ENCODE peak calls at places on chromosomes 4 and X, in four cellular contexts. E, Y, Z and N are unnamed samples.

GRCh38 chr4:142480244-142480643 is 365.9 kb downstream of the INPP4B start:
- DNase-seq in E (no peak), Y (no peak), Z (no peak), N (no peak)

GRCh38 chrX:13688384-13688771 is 550 bp upstream of the RAB9A start:
- DNase-seq in E (no peak), Y (no peak), Z (no peak), N (no peak)

GRCh38 chr4:173538148-173538902 is 8.3 kb upstream of the HAND2 start:
- DNase-seq in E (no peak), Y (no peak), Z (peak), N (peak)

GRCh38 chr4:139559095-139559490 is 3.1 kb upstream of the SETD7 start:
- DNase-seq in E (no peak), Y (no peak), Z (no peak), N (no peak)

GRCh38 chr4:78069309-78069708 is 12.2 kb downstream of the FRAS1 start:
- DNase-seq in E (no peak), Y (no peak), Z (no peak), N (no peak)

GRCh38 chrX:102126863-102127262 is 1.4 kb downstream of the TCEAL2 start:
- DNase-seq in E (no peak), Y (no peak), Z (no peak), N (no peak)

GRCh38 chr4:25552580-25553271 is 102.9 kb upstream of the SLC34A2 start:
- DNase-seq in E (no peak), Y (peak), Z (no peak), N (peak)

GRCh38 chrX:135477576-135477975 is 42.9 kb upstream of the INTS6L start:
- DNase-seq in E (no peak), Y (peak), Z (peak), N (peak)

GRCh38 chr4:188403272-188403671 is 264.0 kb downstream of the TRIML1 start:
- DNase-seq in E (no peak), Y (no peak), Z (no peak), N (no peak)
- TF ChIP-seq CTCF in E (no peak), Y (no peak), Z (no peak), N (no peak)

GRCh38 chr4:122604146-122604545 is 16.7 kb downstream of the IL21 start:
- DNase-seq in E (no peak), Y (no peak), Z (no peak), N (no peak)

GRCh38 chr4:122606364-122607043 is 14.4 kb downstream of the IL21 start:
- DNase-seq in E (no peak), Y (no peak), Z (no peak), N (no peak)

GRCh38 chr4:122603156-122603574 is 17.7 kb downstream of the IL21 start:
- DNase-seq in E (no peak), Y (no peak), Z (no peak), N (no peak)

GRCh38 chr4:122602277-122603142 is 18.4 kb downstream of the IL21 start:
- DNase-seq in E (no peak), Y (no peak), Z (no peak), N (no peak)
- TF ChIP-seq CTCF in E (no peak), Y (peak), Z (peak), N (no peak)

GRCh38 chrX:95291561-95291960 is 1393.1 kb upstream of the DIAPH2 start:
- DNase-seq in E (no peak), Y (no peak), Z (no peak), N (no peak)

GRCh38 chrX:95290455-95290854 is 1394.2 kb upstream of the DIAPH2 start:
- DNase-seq in E (no peak), Y (no peak), Z (no peak), N (no peak)
- TF ChIP-seq CTCF in E (no peak), Y (no peak), Z (no peak), N (no peak)

DNA sequence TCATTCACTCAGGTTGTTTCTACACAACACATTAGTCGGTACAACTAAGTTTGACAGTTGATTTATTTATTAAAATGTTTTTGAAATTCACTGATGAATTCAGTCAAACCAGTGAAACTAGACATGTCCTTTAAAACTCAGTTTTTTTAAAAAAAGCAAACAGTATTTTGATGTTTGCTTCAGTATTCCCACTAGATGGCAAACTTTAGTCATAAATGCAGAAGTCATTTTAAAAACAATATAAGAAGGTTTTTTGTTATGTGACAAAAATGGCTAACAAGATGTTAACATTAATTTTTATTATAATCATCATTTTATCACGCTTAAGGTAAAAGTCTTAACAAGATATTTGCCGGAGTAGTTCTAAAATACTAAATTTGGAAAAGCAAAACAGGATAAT is 1337.8 kb upstream of the DIAPH2 start:
- DNase-seq in E (no peak), Y (no peak), Z (no peak), N (no peak)
- TF ChIP-seq CTCF in E (no peak), Y (no peak), Z (no peak), N (no peak)

DNA sequence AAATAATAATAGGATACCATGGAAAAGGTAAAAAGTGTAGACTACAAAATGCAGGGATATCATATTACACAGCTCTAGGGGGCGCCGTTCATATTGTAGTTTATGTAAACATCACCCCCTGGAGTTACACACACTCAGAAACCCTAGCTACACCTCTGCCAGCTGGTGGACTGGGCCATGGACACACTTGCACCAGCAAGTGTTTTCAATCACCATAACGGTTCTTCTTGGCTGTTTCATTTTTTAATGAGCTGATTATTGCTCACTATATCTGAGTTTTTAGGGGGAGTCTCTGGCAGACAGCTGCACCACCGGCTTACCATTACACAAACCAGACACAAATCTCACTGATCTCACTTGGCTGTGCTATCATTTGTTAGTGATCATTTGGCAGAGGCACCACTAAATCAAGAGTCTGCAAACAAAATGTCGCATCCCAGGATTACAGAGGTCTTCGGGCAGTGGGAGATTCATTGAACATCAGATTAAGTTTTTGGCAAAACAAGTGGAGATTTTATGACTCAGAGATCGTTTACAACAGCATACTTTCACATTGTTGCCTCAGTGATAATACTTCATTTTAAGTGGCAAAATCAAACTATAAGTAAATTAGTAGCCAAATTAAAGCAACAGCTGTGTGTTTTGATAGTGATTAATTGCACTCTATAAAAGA is 185.7 kb downstream of the UNC5C start:
- DNase-seq in E (no peak), Y (no peak), Z (no peak), N (peak)
- TF ChIP-seq CTCF in E (no peak), Y (no peak), Z (no peak), N (no peak)